ENCODE peak calls at places on chromosome 5, in ten cellular contexts. C is stomach, P is transverse colon, A is HepG2, B is prostate gland, I is Panc1, V is sigmoid colon, N is GM12878, R is HCT116, K is GM23338. G is an unnamed sample.

GRCh38 chr5:14110680-14111079 is 32.5 kb upstream of the TRIO start:
- DNase-seq in N (no peak), B (no peak), K (no peak), R (no peak), I (no peak), A (no peak), C (no peak), P (no peak), V (no peak), G (no peak)

GRCh38 chr5:158463971-158464370 is 605.0 kb upstream of the CLINT1 start:
- DNase-seq in N (no peak), V (peak; percentile 91), I (no peak), R (no peak), P (peak; percentile 29), C (no peak), K (no peak), B (no peak), A (peak; percentile 39), G (no peak)

GRCh38 chr5:132238169-132238744 is 10.6 kb upstream of the P4HA2 start:
- DNase-seq in A (peak; percentile 41), I (peak; percentile 30), K (peak; percentile 92), C (peak; percentile 83), P (peak; percentile 83), B (peak; percentile 67), R (no peak), V (peak; percentile 84), N (peak; percentile 32), G (no peak)

GRCh38 chr5:93741136-93741811 is at the start of gene POU5F2:
- DNase-seq in R (no peak), K (peak; percentile 74), I (no peak), N (no peak), V (no peak), A (no peak), C (no peak), B (no peak), P (no peak), G (no peak)

GRCh38 chr5:177369050-177369912 is 11.6 kb downstream of the RGS14 start:
- DNase-seq in B (no peak), N (no peak), K (peak; percentile 76), I (no peak), V (peak; percentile 48), P (no peak), R (no peak), C (no peak), A (no peak), G (no peak)

GRCh38 chr5:170302729-170303501 is 5.3 kb upstream of the LCP2 start:
- DNase-seq in B (no peak), P (no peak), C (no peak), N (peak; percentile 68), A (no peak), K (no peak), V (peak; percentile 87), R (no peak), I (no peak), G (peak; percentile 91)

GRCh38 chr5:16675747-16676255 is 59.0 kb upstream of the RETREG1 start:
- DNase-seq in I (no peak), R (no peak), K (no peak), C (no peak), N (no peak), V (no peak), A (no peak), P (no peak), B (no peak), G (no peak)

GRCh38 chr5:1285883-1286291 is 9.0 kb downstream of the TERT start:
- DNase-seq in K (no peak), V (no peak), B (no peak), I (no peak), R (no peak), C (no peak), A (no peak), N (no peak), P (no peak), G (no peak)

GRCh38 chr5:149435660-149436059 is 56.6 kb upstream of the IL17B start:
- DNase-seq in R (no peak), N (no peak), P (no peak), B (no peak), C (no peak), V (peak; percentile 69), A (no peak), K (no peak), I (no peak), G (no peak)

GRCh38 chr5:96876292-96876850 is at the start of gene ERAP2:
- DNase-seq in P (no peak), A (peak; percentile 25), R (no peak), I (no peak), V (no peak), K (peak; percentile 14), B (no peak), C (no peak), N (no peak), G (no peak)

GRCh38 chr5:74954919-74955318 is 88.7 kb upstream of the FAM169A start:
- DNase-seq in R (no peak), A (peak; percentile 51), K (no peak), C (no peak), V (no peak), B (no peak), I (no peak), N (no peak), P (no peak), G (no peak)

DNA sequence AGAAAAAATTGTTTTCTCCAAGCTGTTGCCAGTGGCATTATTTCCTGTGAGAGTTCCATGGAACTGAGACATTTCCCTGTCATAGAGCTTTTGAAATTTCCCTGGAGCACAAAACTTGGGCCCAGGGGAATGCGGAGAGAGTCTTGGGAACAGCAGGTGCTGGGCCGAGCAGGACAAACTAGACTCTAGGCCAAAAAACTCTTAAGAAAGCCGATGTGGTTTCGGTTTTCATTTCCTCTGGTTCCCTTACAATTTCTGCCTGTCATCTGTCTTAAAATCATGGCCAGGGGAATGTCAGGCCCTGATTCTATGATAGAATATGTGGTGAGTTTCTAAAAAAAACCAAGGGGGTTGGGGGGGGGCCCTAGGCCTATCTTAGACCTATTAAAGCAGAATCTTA is 4.6 kb downstream of the SLC35A4 start:
- DNase-seq in I (no peak), B (no peak), A (no peak), R (no peak), N (no peak), K (no peak), P (no peak), C (no peak), V (peak; percentile 55), G (no peak)
- H3K4me1 ChIP-seq in I (peaks cover 14% of the 10 kb centered on the region), B (peaks cover 6% of the 10 kb centered on the region), A (peaks cover 32% of the 10 kb centered on the region), R (peaks cover 8% of the 10 kb centered on the region), N (peaks cover 41% of the 10 kb centered on the region), K (peaks cover 5% of the 10 kb centered on the region), P (peaks cover 11% of the 10 kb centered on the region), C (peaks cover 51% of the 10 kb centered on the region), V (no peaks in the 10 kb centered on the region), G (peaks cover 32% of the 10 kb centered on the region)

DNA sequence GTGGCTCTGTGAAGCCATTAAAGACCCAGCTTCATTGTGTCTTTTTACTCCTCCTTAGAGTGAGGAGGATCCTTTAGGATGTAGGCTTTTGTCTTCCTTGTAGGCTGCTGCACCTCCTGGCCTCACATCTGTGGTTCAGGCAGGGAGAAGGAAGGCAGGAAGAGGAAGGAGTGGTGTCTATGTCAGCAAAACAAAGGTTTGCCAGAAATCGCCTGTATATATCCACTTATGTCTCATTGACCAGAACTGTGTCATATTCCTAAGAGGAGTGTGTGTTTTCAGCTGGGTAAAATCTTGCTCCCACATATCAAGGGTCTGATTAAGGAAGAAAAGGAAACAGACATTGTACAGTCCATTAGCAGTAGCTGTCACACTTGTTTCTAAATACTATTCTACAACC is 213.8 kb downstream of the ARHGAP26 start:
- DNase-seq in K (no peak), A (no peak), V (no peak), P (no peak), B (no peak), N (no peak), I (no peak), R (no peak), C (no peak), G (no peak)
- H3K27ac ChIP-seq in K (no peak overlapping the region), A (no peak overlapping the region), V (no peak overlapping the region), P (no peak overlapping the region), B (no peak overlapping the region), N (no peak overlapping the region), I (no peak overlapping the region), R (no peak overlapping the region), C (no peak overlapping the region), G (no peak overlapping the region)

GRCh38 chr5:54669285-54669684 is 151.7 kb downstream of the SNX18 start:
- DNase-seq in C (no peak), R (no peak), P (no peak), N (no peak), B (no peak), K (no peak), V (no peak), I (no peak), A (no peak), G (no peak)

GRCh38 chr5:54669845-54670635 is 152.5 kb downstream of the SNX18 start:
- DNase-seq in R (no peak), K (no peak), C (no peak), N (no peak), A (no peak), P (no peak), B (no peak), V (no peak), I (no peak), G (no peak)

GRCh38 chr5:54672867-54673266 is 155.3 kb downstream of the SNX18 start:
- DNase-seq in P (no peak), B (no peak), A (no peak), C (no peak), I (no peak), K (no peak), V (no peak), N (no peak), R (no peak), G (peak; percentile 25)

GRCh38 chr5:54673523-54674225 is 156.1 kb downstream of the SNX18 start:
- DNase-seq in V (peak; percentile 81), N (peak; percentile 7), R (no peak), K (no peak), I (no peak), B (no peak), C (peak; percentile 44), A (no peak), P (peak; percentile 52), G (no peak)

DNA sequence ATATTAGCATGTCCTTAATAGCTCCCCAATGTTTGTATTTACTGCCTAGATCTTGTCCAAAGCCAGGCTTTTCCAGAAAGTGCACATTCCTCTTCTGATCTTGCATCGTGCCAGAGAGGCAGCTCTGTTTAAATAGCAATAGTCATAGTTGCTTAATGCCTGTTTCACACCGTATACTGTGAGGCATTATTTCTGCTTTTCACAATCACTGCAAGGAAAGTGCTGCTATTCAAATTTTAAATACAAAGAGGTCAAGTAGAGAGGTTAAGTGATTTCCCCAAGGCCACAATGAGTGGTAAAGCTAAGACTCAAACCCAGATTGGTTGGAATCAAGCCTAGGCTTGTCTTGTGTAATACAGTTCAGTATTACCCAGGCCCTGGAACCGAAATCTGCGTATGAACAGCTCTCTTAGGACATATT is 153.6 kb downstream of the SNX18 start:
- DNase-seq in N (no peak), C (no peak), V (no peak), B (peak; percentile 27), A (no peak), I (no peak), P (no peak), R (no peak), K (no peak), G (peak; percentile 71)
- TF ChIP-seq POLR2AphosphoS5 in N (no peak), C (no peak), V (no peak), B (peak; percentile 66), A (no peak), I (no peak), P (no peak), R (no peak), K (no peak), G (no peak)

DNA sequence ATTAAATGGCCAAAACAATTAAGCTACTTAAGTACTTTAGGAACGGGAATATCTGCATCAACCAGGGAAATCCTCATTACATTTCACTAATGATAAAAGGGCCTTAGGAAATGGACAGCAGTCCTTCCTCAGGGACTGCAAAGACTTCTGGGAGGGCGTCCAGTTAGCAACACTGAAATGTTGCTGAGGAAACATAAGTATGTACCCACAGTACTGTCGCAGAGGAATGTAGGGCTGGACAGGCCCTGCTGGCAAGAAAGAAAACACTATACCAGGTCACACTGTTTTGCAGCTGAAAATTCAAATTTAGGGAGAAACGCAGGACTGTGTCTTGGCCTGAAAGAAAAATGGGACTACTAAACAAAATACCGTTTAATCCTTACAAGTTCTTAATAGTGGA is 1.3 kb downstream of the C5orf15 start:
- DNase-seq in C (no peak), V (no peak), N (no peak), R (no peak), A (no peak), K (no peak), I (no peak), P (no peak), B (no peak), G (no peak)
- H3K4me1 ChIP-seq in C (peaks cover 62% of the 10 kb centered on the region), V (no peaks in the 10 kb centered on the region), N (no peaks in the 10 kb centered on the region), R (peaks cover 19% of the 10 kb centered on the region), A (peaks cover 60% of the 10 kb centered on the region), K (no peaks in the 10 kb centered on the region), I (peaks cover 5% of the 10 kb centered on the region), P (peaks cover 14% of the 10 kb centered on the region), B (peaks cover 4% of the 10 kb centered on the region), G (peaks cover 34% of the 10 kb centered on the region)

G was measured in vagina.